ENCODE peak calls at places on chromosomes 5 and 9, in ten cellular contexts. P is PC-9, O is fibroblast of lung, L is OCI-LY7, H is GM12878, R is HCT116, C is astrocyte, W is mammary epithelial cell, K is PC-3, B is GM23338. G is an unnamed sample. For H4K20me1, the result is how much of the 10 kb centered on the place peaks cover.

GRCh38 chr5:141484499-141485304 is at the start of gene PCDHGC4:
- DNase-seq in P (no peak), O (no peak), L (peak), H (no peak), R (no peak), C (peak), W (no peak), K (no peak), B (peak), G (peak)

GRCh38 chr5:132474881-132475511 is 15.6 kb downstream of the IRF1 start:
- DNase-seq in P (no peak), O (no peak), L (no peak), H (no peak), R (no peak), C (no peak), W (no peak), K (no peak), B (peak), G (no peak)

GRCh38 chr9:127786773-127787123 is 914 bp downstream of the CDK9 start:
- DNase-seq in P (no peak), O (peak), L (no peak), H (no peak), R (no peak), C (no peak), W (no peak), K (no peak), B (no peak), G (peak)

GRCh38 chr9:99419099-99419498 is 197.0 kb downstream of the SEC61B start:
- DNase-seq in P (no peak), O (peak), L (no peak), H (no peak), R (no peak), C (no peak), W (no peak), K (no peak), B (no peak), G (no peak)

GRCh38 chr5:151142933-151143332 is 14.6 kb downstream of the ANXA6 start:
- DNase-seq in P (no peak), O (no peak), L (no peak), H (no peak), R (no peak), C (no peak), W (no peak), K (no peak), B (no peak), G (no peak)

GRCh38 chr9:93295456-93296076 is 111.6 kb downstream of the WNK2 start:
- DNase-seq in P (peak), O (no peak), L (peak), H (no peak), R (no peak), C (no peak), W (no peak), K (no peak), B (no peak), G (no peak)

GRCh38 chr9:7234144-7234543 is 476.4 kb downstream of the KDM4C start:
- DNase-seq in P (peak), O (peak), L (peak), H (no peak), R (peak), C (no peak), W (peak), K (peak), B (peak), G (peak)

GRCh38 chr5:77518304-77518703 is 26.2 kb upstream of the WDR41 start:
- DNase-seq in P (no peak), O (peak), L (peak), H (no peak), R (peak), C (peak), W (no peak), K (peak), B (peak), G (peak)

GRCh38 chr5:151772868-151773561 is 1.3 kb downstream of the G3BP1 start:
- DNase-seq in P (no peak), O (peak), L (no peak), H (no peak), R (no peak), C (peak), W (peak), K (peak), B (no peak), G (no peak)

GRCh38 chr9:137394866-137395665 is 27.9 kb downstream of the EXD3 start:
- DNase-seq in P (no peak), O (no peak), L (no peak), H (no peak), R (no peak), C (no peak), W (no peak), K (no peak), B (no peak), G (no peak)

GRCh38 chr5:1385395-1386273 is 40.7 kb upstream of the CLPTM1L start:
- DNase-seq in P (no peak), O (peak), L (peak), H (no peak), R (no peak), C (peak), W (peak), K (peak), B (peak), G (peak)

GRCh38 chr9:76216161-76216649 is 178.0 kb downstream of the RFK start:
- DNase-seq in P (peak), O (peak), L (no peak), H (no peak), R (peak), C (peak), W (peak), K (peak), B (no peak), G (peak)

GRCh38 chr9:77020438-77021264 is 1.2 kb downstream of the FOXB2 start:
- DNase-seq in P (no peak), O (no peak), L (no peak), H (no peak), R (no peak), C (no peak), W (no peak), K (no peak), B (peak), G (no peak)

GRCh38 chr5:136026636-136027035 is 2.2 kb upstream of the TGFBI start:
- DNase-seq in P (no peak), O (no peak), L (no peak), H (no peak), R (no peak), C (no peak), W (no peak), K (no peak), B (no peak), G (no peak)

GRCh38 chr5:174608631-174609097 is 115.7 kb upstream of the MSX2 start:
- DNase-seq in P (peak), O (no peak), L (no peak), H (no peak), R (peak), C (peak), W (no peak), K (no peak), B (no peak), G (no peak)

GRCh38 chr9:93132287-93132927 is 1.6 kb downstream of the NINJ1 start:
- DNase-seq in P (no peak), O (peak), L (no peak), H (no peak), R (no peak), C (peak), W (peak), K (peak), B (peak), G (no peak)

GRCh38 chr5:177459819-177460628 is 13.4 kb downstream of the DBN1 start:
- DNase-seq in P (no peak), O (no peak), L (no peak), H (no peak), R (no peak), C (no peak), W (no peak), K (no peak), B (no peak), G (no peak)
- H4K20me1 ChIP-seq in P (under half), O (under half), L (under half), H (under half), R (under half), C (half or more), W (under half), K (under half), B (under half), G (under half)

GRCh38 chr5:167577616-167578015 is 713.8 kb upstream of the WWC1 start:
- DNase-seq in P (no peak), O (no peak), L (no peak), H (no peak), R (no peak), C (peak), W (no peak), K (no peak), B (no peak), G (no peak)
- H4K20me1 ChIP-seq in P (under half), O (under half), L (under half), H (under half), R (under half), C (under half), W (under half), K (under half), B (under half), G (under half)

DNA sequence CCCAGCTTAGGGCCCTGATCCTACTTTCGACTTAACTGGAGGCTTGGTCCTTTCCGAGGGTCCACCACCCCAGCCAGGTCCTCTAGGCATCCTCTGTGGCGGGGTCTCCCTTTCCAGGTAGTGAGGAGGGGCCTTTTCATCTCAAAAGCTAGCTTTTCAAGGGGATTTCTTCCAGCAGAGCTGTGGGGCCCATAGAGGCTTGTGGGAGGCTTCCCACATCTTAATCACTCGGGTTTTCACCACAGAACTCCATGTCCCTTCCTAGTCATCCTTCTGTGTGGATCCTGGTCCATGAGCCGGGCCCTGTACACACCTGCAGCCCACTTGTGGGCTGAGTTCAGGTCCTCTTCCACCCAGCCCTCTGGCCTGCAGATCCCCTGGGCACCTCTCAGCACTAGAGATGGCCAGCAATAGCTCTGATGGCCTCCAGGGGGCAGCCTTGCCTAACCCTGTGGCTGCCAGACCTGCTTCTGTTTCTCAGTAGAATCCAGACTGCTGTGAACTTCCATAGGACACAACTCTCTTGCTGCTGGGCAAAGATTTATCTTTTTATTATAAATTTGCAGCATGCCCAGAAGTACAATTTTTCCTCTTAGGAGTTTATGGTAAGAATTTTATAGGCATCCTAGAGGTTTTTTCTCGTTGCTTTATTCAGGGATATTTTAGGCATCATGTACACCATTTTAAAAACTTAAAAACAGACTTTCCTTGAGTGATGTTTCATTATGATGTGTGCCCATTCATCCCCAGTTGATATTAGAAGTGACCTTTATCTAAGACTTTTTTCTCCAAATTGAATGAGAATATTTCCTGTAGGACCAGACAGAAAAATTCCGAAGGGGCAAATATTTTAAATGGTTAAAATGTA is 208.9 kb downstream of the TRIO start:
- DNase-seq in P (no peak), O (peak), L (peak), H (no peak), R (peak), C (peak), W (peak), K (peak), B (peak), G (peak)
- H4K20me1 ChIP-seq in P (under half), O (under half), L (under half), H (under half), R (under half), C (half or more), W (under half), K (under half), B (under half), G (under half)

DNA sequence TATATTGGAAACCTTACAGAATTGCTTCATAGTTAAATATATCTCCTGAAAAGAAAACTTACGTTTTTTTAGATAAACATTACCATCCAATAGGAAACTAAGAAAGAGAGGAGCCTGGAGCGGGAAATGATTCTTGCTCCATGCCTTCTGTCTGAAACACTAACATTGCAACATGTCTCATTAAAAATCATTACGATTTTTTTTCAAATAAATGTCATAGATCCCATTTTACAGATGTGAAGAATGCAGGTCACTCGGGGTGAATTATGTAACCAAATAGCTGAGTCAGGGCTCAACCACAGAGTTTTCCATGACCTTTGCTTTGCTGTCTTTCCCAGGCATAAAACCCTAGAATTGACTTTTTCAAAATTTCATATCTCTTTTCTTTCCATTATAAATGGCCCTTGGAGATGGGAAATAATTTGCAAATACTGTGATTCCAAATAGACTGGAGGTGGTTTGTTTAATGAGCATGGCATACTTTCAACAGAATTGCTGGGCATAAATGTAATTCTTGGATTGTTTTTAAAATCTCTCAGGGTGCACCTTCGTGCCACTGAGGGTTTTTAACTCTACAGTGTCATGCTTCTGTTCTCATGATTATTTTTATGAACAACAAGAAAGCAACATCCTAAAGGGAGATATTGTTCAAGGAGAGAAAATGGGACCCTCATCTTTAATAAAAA is 302.8 kb downstream of the EBF1 start:
- DNase-seq in P (no peak), O (no peak), L (no peak), H (no peak), R (no peak), C (no peak), W (no peak), K (no peak), B (no peak), G (no peak)
- H4K20me1 ChIP-seq in P (under half), O (under half), L (under half), H (under half), R (under half), C (under half), W (under half), K (under half), B (under half), G (under half)